ENCODE peak calls at places on chromosomes 13 and 19, in four cellular contexts. Q, A, X and G are unnamed samples.

GRCh38 chr13:76014618-76015315 is 378.6 kb downstream of the LMO7 start:
- DNase-seq in Q (no peak), A (no peak), X (no peak), G (no peak)

GRCh38 chr13:27770809-27771208 is 21.5 kb upstream of the GSX1 start:
- DNase-seq in Q (no peak), A (no peak), X (no peak), G (no peak)

GRCh38 chr19:3611841-3612240 is 5.2 kb upstream of the TBXA2R start:
- DNase-seq in Q (no peak), A (peak), X (no peak), G (no peak)

GRCh38 chr19:56596676-56597075 is 1.6 kb downstream of the ZNF71 start:
- DNase-seq in Q (no peak), A (no peak), X (no peak), G (no peak)

GRCh38 chr13:96984061-96984508 is 10.2 kb downstream of the OXGR1 start:
- DNase-seq in Q (peak), A (no peak), X (peak), G (no peak)

GRCh38 chr19:35862528-35862927 is 5.8 kb downstream of the KIRREL2 start:
- DNase-seq in Q (no peak), A (no peak), X (no peak), G (no peak)

GRCh38 chr13:24995225-24995804 is 100.6 kb upstream of the PABPC3 start:
- DNase-seq in Q (no peak), A (no peak), X (no peak), G (no peak)

GRCh38 chr13:108629353-108629752 is at the start of gene MYO16:
- DNase-seq in Q (no peak), A (no peak), X (no peak), G (no peak)

GRCh38 chr19:7926021-7926726 is at the start of gene CTXN1:
- DNase-seq in Q (no peak), A (peak), X (peak), G (peak)

GRCh38 chr13:79448413-79448812 is 32.5 kb upstream of the NDFIP2 start:
- DNase-seq in Q (no peak), A (no peak), X (no peak), G (no peak)

GRCh38 chr19:19406878-19407639 is 1.6 kb downstream of the GATAD2A start:
- DNase-seq in Q (peak), A (no peak), X (peak), G (no peak)

GRCh38 chr13:101915333-101915732 is 462.9 kb downstream of the ITGBL1 start:
- DNase-seq in Q (no peak), A (no peak), X (no peak), G (no peak)

GRCh38 chr19:8368136-8368535 is 4.2 kb downstream of the ANGPTL4 start:
- DNase-seq in Q (no peak), A (no peak), X (no peak), G (peak)

GRCh38 chr19:12777217-12778019 is 2.1 kb upstream of the HOOK2 start:
- DNase-seq in Q (peak), A (peak), X (peak), G (peak)

GRCh38 chr13:112974676-112975075 is 5.7 kb downstream of the MCF2L start:
- DNase-seq in Q (no peak), A (no peak), X (no peak), G (no peak)

GRCh38 chr13:24564881-24565280 is 52.3 kb upstream of the PARP4 start:
- DNase-seq in Q (no peak), A (no peak), X (no peak), G (no peak)

GRCh38 chr13:95624020-95624419 is 20.5 kb downstream of the DZIP1 start:
- DNase-seq in Q (no peak), A (no peak), X (no peak), G (no peak)

GRCh38 chr19:47713046-47714021 is at the start of gene EHD2:
- DNase-seq in Q (peak), A (peak), X (peak), G (peak)

GRCh38 chr13:72139192-72139591 is 272.2 kb upstream of the DACH1 start:
- DNase-seq in Q (no peak), A (no peak), X (no peak), G (no peak)

GRCh38 chr13:75447493-75447892 is 34.5 kb downstream of the TBC1D4 start:
- DNase-seq in Q (no peak), A (no peak), X (no peak), G (no peak)

GRCh38 chr13:45339867-45340266 is 1.1 kb downstream of the TPT1 start:
- DNase-seq in Q (no peak), A (no peak), X (no peak), G (no peak)

GRCh38 chr19:27975419-27976005 is 1237.4 kb downstream of the UQCRFS1 start:
- DNase-seq in Q (no peak), A (no peak), X (no peak), G (no peak)

GRCh38 chr19:400976-401835 is 7.7 kb downstream of the C2CD4C start:
- DNase-seq in Q (no peak), A (no peak), X (peak), G (no peak)

GRCh38 chr19:28694812-28695211 is 518.1 kb downstream of the UQCRFS1 start:
- DNase-seq in Q (no peak), A (no peak), X (no peak), G (no peak)

GRCh38 chr19:23762884-23763711 is 4.4 kb upstream of the ZNF681 start:
- DNase-seq in Q (peak), A (peak), X (peak), G (peak)

GRCh38 chr19:13751436-13751835 is 12.9 kb upstream of the MRI1 start:
- DNase-seq in Q (no peak), A (no peak), X (no peak), G (no peak)

GRCh38 chr19:31349160-31349881 is at the start of gene TSHZ3:
- DNase-seq in Q (no peak), A (peak), X (peak), G (peak)

GRCh38 chr13:46817081-46817480 is 20.1 kb upstream of the ESD start:
- DNase-seq in Q (no peak), A (no peak), X (no peak), G (no peak)

GRCh38 chr19:14775855-14776254 is 2.5 kb downstream of the ADGRE2 start:
- DNase-seq in Q (no peak), A (peak), X (no peak), G (no peak)
- H3K4me3 ChIP-seq in Q (peak), A (peak), X (peak), G (peak)

GRCh38 chr19:40716031-40716654 is 543 bp downstream of the COQ8B start:
- DNase-seq in Q (no peak), A (no peak), X (peak), G (peak)

GRCh38 chr19:40717880-40718773 is 1.2 kb downstream of the ITPKC start:
- DNase-seq in Q (peak), A (no peak), X (peak), G (no peak)

GRCh38 chr19:40714519-40715299 is 2.0 kb downstream of the COQ8B start:
- DNase-seq in Q (peak), A (peak), X (peak), G (peak)

GRCh38 chr19:40717325-40717879 is 490 bp downstream of the ITPKC start:
- DNase-seq in Q (peak), A (no peak), X (peak), G (no peak)

GRCh38 chr19:40716655-40717324 is at the start of the genes COQ8B and ITPKC:
- DNase-seq in Q (peak), A (peak), X (peak), G (peak)
- TF ChIP-seq CTCF in Q (peak), A (peak), X (peak), G (peak)

GRCh38 chr19:5623397-5624153 is 692 bp downstream of the SAFB start:
- DNase-seq in Q (peak), A (peak), X (peak), G (peak)
- H3K4me3 ChIP-seq in Q (peak), A (peak), X (peak), G (peak)

GRCh38 chr19:10516064-10516385 is 1.2 kb downstream of the S1PR5 start:
- DNase-seq in Q (no peak), A (no peak), X (no peak), G (no peak)

GRCh38 chr19:10517361-10517759 is at the start of gene S1PR5:
- DNase-seq in Q (no peak), A (peak), X (no peak), G (no peak)

GRCh38 chr19:10513223-10513622 is 4.0 kb downstream of the S1PR5 start:
- DNase-seq in Q (no peak), A (no peak), X (no peak), G (no peak)

GRCh38 chr19:10516671-10517286 is 468 bp downstream of the S1PR5 start:
- DNase-seq in Q (no peak), A (no peak), X (no peak), G (no peak)

DNA sequence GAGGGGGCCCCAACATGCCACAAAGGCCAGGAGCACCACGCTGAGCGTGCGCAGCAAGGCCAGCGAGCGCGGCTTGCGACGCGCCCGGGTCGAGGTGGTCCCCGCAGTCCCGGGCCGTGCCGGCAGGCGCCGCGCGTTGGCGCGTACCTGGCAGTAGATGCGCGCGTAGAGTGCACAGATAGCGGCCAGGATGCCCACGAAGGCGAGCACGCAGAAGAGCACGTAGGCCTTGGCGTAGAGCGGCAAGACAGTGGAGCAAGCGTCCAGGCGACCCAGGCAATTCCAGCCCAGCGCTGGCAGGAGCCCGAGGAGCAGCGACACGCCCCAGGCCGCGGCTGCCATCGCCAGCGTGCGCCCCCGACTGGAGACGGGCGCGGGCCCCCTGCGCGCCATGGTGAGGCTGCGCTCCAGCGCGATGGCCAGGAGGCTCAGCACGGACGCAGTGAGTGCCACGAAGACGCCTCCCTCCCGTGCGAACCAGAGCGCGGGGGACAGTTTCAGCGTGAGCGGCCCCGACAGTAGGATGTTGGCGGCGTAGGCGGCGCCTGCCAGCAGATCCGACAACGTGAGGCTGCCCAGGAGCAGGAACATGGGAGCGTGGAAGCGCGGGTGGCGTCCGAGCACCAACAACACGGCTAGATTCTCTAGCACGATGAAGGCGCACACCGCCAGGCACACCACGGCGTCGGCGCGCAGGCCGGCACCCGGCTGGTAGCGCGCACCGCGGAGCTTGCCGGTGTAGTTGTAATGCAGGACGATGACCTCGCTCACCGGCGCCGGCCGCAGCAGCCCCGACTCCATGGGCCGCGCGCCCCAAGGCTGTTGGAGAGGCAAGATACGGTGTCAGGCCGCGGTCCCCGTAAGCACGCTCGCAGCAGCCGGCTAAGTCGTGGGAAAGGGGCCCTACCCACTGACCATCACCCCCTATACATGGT is 2.8 kb downstream of the S1PR5 start:
- DNase-seq in Q (no peak), A (no peak), X (no peak), G (no peak)
- TF ChIP-seq CTCF in Q (no peak), A (no peak), X (no peak), G (no peak)